ENCODE peak calls at places on chromosomes 12 and 14, in four cellular contexts. B is fibroblast of lung, U is body of pancreas, D is endothelial cell of umbilical vein. Q is an unnamed sample. For H3K36me3, the result is how much of the 10 kb centered on the place peaks cover.

GRCh38 chr12:63802012-63802608 is 22.4 kb downstream of the RXYLT1 start:
- DNase-seq in D (peak), U (no peak), B (peak), Q (peak)

GRCh38 chr14:23562822-23563472 is 4.6 kb downstream of the AP1G2 start:
- DNase-seq in U (peak), B (peak), D (peak), Q (peak)

GRCh38 chr14:56273151-56273550 is 154.9 kb downstream of the PELI2 start:
- DNase-seq in U (no peak), B (peak), D (no peak), Q (no peak)

GRCh38 chr14:76953196-76953945 is 75.1 kb downstream of the IRF2BPL start:
- DNase-seq in B (peak), U (peak), D (peak), Q (peak)

GRCh38 chr12:51001799-51002198 is 24.4 kb downstream of the SLC11A2 start:
- DNase-seq in B (no peak), D (no peak), U (no peak), Q (no peak)

GRCh38 chr12:29242921-29243431 is 93.9 kb downstream of the FAR2 start:
- DNase-seq in D (peak), B (no peak), U (no peak), Q (peak)

GRCh38 chr12:80837342-80837978 is 100.3 kb downstream of the LIN7A start:
- DNase-seq in U (peak), D (peak), B (peak), Q (peak)

GRCh38 chr12:124636138-124636968 is 68.9 kb upstream of the NCOR2 start:
- DNase-seq in D (no peak), U (no peak), B (peak), Q (peak)

GRCh38 chr12:53985900-53986685 is 1.1 kb downstream of the HOXC10 start:
- DNase-seq in D (no peak), U (peak), B (no peak), Q (no peak)

GRCh38 chr14:98994571-98994970 is 277.4 kb downstream of the BCL11B start:
- DNase-seq in U (no peak), D (no peak), B (no peak), Q (no peak)

GRCh38 chr12:126784328-126784921 is 1482.5 kb upstream of the TMEM132C start:
- DNase-seq in U (peak), B (no peak), D (no peak), Q (peak)

GRCh38 chr12:128705140-128705539 is 118.6 kb downstream of the SLC15A4 start:
- DNase-seq in D (no peak), B (no peak), U (no peak), Q (no peak)

GRCh38 chr12:52689936-52690335 is 9.7 kb upstream of the KRT1 start:
- DNase-seq in B (no peak), D (no peak), U (no peak), Q (no peak)

GRCh38 chr12:104921340-104921739 is 36.8 kb downstream of the SLC41A2 start:
- DNase-seq in D (no peak), U (no peak), B (no peak), Q (no peak)
- H3K36me3 ChIP-seq in D (under half), U (under half), B (under half), Q (under half)

GRCh38 chr14:101328412-101329149 is 232.7 kb upstream of the DIO3 start:
- DNase-seq in B (no peak), U (peak), D (no peak), Q (no peak)
- TF ChIP-seq CTCF in B (no peak), U (no peak), D (no peak), Q (no peak)

GRCh38 chr12:4909734-4910501 is at the start of gene KCNA1:
- DNase-seq in D (no peak), U (no peak), B (peak), Q (no peak)

GRCh38 chr12:4909397-4909733 is 340 bp upstream of the KCNA1 start:
- DNase-seq in B (no peak), U (no peak), D (no peak), Q (no peak)

GRCh38 chr12:4908694-4909396 is 860 bp upstream of the KCNA1 start:
- DNase-seq in B (no peak), U (no peak), D (no peak), Q (no peak)

GRCh38 chr12:4911316-4911994 is 1.8 kb downstream of the KCNA1 start:
- DNase-seq in D (no peak), U (no peak), B (no peak), Q (no peak)

DNA sequence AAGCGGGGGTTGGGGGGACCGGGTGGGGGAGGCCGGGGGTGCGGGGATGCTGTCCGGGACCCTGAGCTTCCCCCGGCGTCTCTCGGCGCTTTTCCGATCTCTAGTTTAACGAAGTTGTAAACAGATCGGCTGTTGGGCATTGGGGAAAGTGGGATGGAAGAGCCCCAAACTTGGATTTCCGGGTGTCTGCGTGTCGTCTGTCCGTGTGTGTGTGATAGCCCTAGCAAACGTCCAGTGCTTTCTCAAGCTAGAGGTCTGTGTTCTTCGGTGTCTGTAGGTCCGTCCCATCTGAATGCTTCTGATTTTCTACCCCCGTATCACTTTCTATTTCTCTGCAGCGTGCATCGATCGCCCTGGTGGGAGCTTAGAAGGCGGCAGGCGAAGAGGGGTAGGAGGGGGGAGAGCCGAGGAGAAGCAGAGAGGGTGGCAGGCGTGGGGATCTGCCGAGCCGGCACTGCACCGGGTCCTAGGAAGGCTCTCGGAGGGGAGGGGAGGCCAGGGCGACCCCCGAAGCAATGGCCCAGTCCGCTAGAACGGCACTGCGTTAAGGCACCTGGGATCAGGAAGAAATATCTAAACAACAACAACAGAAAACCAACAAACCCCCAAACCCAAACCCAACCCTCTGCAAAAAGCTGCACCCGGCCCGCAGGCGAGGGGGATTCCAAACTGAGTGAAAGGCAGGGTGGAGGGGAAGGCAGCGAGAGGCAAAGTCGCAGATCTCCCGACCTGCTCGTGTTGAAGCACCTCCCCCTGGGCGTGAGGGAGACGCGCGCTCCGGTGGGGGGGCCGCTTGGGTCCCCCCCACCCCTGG is 1.0 kb downstream of the KCNA1 start:
- DNase-seq in U (no peak), D (no peak), B (peak), Q (no peak)
- H3K4me3 ChIP-seq in U (no peak), D (no peak), B (peak), Q (no peak)

DNA sequence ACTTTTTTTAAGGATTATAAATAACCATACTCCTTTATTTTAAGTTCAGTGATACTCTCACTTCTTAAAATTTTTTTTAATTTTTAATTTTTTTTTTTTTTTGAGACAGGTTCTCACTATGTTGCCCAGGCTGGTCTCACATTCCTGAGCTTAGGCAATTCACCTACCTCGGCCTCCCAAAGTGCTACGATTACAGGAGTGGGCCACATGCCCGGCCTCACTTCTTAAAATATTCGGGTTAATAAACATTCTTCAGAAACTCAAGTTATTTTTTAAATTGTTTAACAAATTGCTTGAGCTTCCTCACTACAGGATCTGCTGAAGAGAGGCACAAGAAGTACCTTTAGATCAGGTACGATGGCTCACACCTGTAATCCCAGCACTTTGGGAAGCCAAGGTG is 4.3 kb upstream of the SRP54 start:
- DNase-seq in B (no peak), D (no peak), U (no peak), Q (no peak)
- H3K36me3 ChIP-seq in B (under half), D (under half), U (under half), Q (under half)